ENCODE peak calls at places on chromosomes 1 and 21, in six cellular contexts. D, Z, W, C, Q and I are unnamed samples.

GRCh38 chr1:145714524-145715111 is 4.7 kb upstream of the CD160 start:
- DNase-seq in Z (no peak), Q (no peak), W (no peak), C (no peak), D (no peak), I (no peak)

GRCh38 chr1:180908084-180908765 is 4.5 kb upstream of the KIAA1614 start:
- DNase-seq in D (no peak), Z (no peak), Q (no peak), W (no peak), C (no peak), I (no peak)

GRCh38 chr21:16117331-16117730 is 387.5 kb downstream of the USP25 start:
- DNase-seq in D (no peak), Z (no peak), W (no peak), C (no peak), Q (no peak), I (no peak)

GRCh38 chr21:33071878-33072306 is 2.0 kb downstream of the OLIG1 start:
- DNase-seq in W (no peak), C (no peak), Q (no peak), Z (no peak), D (no peak), I (peak; percentile 26)

GRCh38 chr1:78792756-78793155 is 143.1 kb downstream of the IFI44 start:
- DNase-seq in Q (no peak), C (no peak), Z (no peak), D (no peak), W (no peak), I (no peak)

GRCh38 chr1:188314557-188315137 is 1485.9 kb downstream of the PLA2G4A start:
- DNase-seq in W (no peak), D (no peak), C (no peak), Z (no peak), Q (no peak), I (no peak)

GRCh38 chr1:89953929-89954328 is 41.0 kb upstream of the ZNF326 start:
- DNase-seq in C (no peak), Z (no peak), D (no peak), W (no peak), Q (no peak), I (no peak)

GRCh38 chr1:85314726-85315125 is 38.3 kb upstream of the BCL10 start:
- DNase-seq in C (no peak), Z (no peak), Q (no peak), W (no peak), D (no peak), I (no peak)

GRCh38 chr1:170536924-170537551 is 5.1 kb downstream of the GORAB start:
- DNase-seq in Q (no peak), W (no peak), C (no peak), D (no peak), Z (no peak), I (no peak)

GRCh38 chr1:206039046-206039929 is 13.7 kb upstream of the RHEX start:
- DNase-seq in C (no peak), Q (no peak), Z (no peak), W (no peak), D (no peak), I (no peak)

GRCh38 chr21:17460094-17460493 is 52.7 kb upstream of the CXADR start:
- DNase-seq in Z (no peak), C (no peak), W (no peak), Q (no peak), D (no peak), I (no peak)

GRCh38 chr1:158506369-158506987 is 34.5 kb downstream of the OR10R2 start:
- DNase-seq in Q (no peak), D (no peak), W (no peak), Z (no peak), C (no peak), I (no peak)

GRCh38 chr1:229567109-229567868 is 8.8 kb upstream of the ABCB10 start:
- DNase-seq in W (no peak), Z (no peak), C (no peak), Q (no peak), D (no peak), I (no peak)

GRCh38 chr1:39490596-39491145 is 765 bp upstream of the BMP8A start:
- DNase-seq in D (no peak), Q (no peak), W (peak; percentile 49), C (no peak), Z (no peak), I (no peak)

GRCh38 chr21:25960423-25960822 is 210.1 kb downstream of the APP start:
- DNase-seq in C (no peak), W (no peak), Q (no peak), Z (no peak), D (no peak), I (no peak)

GRCh38 chr1:2587071-2587859 is 688 bp downstream of the PRXL2B start:
- DNase-seq in Q (no peak), C (no peak), W (no peak), D (peak; percentile 93), Z (no peak), I (no peak)

GRCh38 chr1:2585318-2586092 is 1.1 kb upstream of the PRXL2B start:
- DNase-seq in D (peak; percentile 93), C (no peak), W (peak; percentile 74), Z (peak; percentile 88), Q (no peak), I (peak; percentile 88)

GRCh38 chr1:2587860-2588571 is 1.4 kb downstream of the PRXL2B start:
- DNase-seq in Q (no peak), W (no peak), D (peak; percentile 88), Z (no peak), C (no peak), I (peak; percentile 76)

GRCh38 chr1:2584822-2585317 is 1.7 kb upstream of the PRXL2B start:
- DNase-seq in Q (no peak), Z (no peak), D (no peak), W (no peak), C (no peak), I (no peak)

GRCh38 chr1:2586154-2587070 is at the start of gene PRXL2B:
- DNase-seq in Q (peak; percentile 94), Z (peak; percentile 100), D (peak; percentile 100), W (peak; percentile 97), C (peak; percentile 100), I (peak; percentile 100)
- TF ChIP-seq POLR2A in Q (peak; percentile 27), Z (no peak), D (peak; percentile 80), W (no peak), C (peak; percentile 78), I (peak; percentile 85)

GRCh38 chr1:234842726-234843641 is 233.0 kb upstream of the IRF2BP2 start:
- DNase-seq in D (peak; percentile 85), C (peak; percentile 57), Q (no peak), Z (no peak), W (peak; percentile 30), I (peak; percentile 34)
- TF ChIP-seq POLR2AphosphoS5 in D (peak; percentile 28), C (no peak), Q (no peak), Z (no peak), W (peak; percentile 77), I (no peak)

DNA sequence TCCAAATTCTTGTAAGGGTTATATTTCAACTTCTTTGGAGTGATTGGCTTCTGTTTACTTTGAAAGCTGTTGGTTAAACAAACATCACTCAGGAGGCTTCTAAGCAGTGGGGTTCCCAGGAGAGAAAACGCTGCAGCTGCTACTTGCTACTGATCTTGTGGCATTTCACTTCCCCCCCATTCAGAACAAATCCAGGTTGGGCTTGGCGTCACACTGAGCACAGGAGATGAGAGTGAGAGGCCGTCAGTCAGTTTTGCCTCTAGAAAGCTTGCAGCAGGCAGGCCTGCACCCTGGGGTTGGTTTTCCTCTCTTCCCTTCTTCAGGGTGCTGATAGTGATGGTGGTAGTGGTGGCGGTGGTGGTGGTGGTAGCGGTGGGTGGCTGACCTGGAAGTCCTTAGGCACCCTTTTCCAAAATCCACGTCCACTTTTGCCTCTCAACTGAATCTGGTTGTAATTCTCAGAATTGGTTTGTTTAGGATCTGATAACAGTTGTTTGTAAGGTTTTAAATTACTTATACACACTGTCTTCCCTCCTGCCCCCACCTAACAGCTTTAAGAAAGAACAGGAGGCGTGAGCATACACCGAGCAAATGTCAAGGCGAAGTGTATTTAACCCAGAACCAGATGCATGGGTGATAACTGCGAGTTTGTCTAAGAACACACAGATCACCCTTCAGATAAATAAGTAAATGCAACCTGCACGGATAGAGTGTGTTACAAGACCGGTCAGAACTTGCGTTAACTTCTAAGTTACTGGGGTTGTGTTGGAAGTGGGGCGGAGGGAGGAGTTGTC is 3.2 kb upstream of the PROX1 start:
- DNase-seq in D (no peak), Z (no peak), Q (no peak), C (no peak), W (no peak), I (no peak)
- TF ChIP-seq POLR2A in D (no peak), Z (no peak), Q (no peak), C (no peak), W (no peak), I (no peak)

GRCh38 chr1:172663726-172664125 is 4.8 kb downstream of the FASLG start:
- DNase-seq in W (no peak), Q (no peak), C (no peak), Z (no peak), D (no peak), I (no peak)

GRCh38 chr1:172661107-172661506 is 2.2 kb downstream of the FASLG start:
- DNase-seq in C (no peak), D (no peak), Z (no peak), W (no peak), Q (no peak), I (no peak)

GRCh38 chr1:172658871-172659453 is at the start of gene FASLG:
- DNase-seq in Q (no peak), D (no peak), Z (no peak), W (no peak), C (no peak), I (no peak)

GRCh38 chr1:172657586-172657985 is 1.3 kb upstream of the FASLG start:
- DNase-seq in C (no peak), Z (no peak), D (no peak), Q (no peak), W (no peak), I (no peak)

GRCh38 chr1:172662464-172663109 is 3.7 kb downstream of the FASLG start:
- DNase-seq in D (peak; percentile 90), Q (no peak), Z (no peak), C (no peak), W (peak; percentile 51), I (peak; percentile 63)
- TF ChIP-seq POLR2AphosphoS5 in D (no peak), Q (no peak), Z (no peak), C (no peak), W (no peak), I (no peak)

DNA sequence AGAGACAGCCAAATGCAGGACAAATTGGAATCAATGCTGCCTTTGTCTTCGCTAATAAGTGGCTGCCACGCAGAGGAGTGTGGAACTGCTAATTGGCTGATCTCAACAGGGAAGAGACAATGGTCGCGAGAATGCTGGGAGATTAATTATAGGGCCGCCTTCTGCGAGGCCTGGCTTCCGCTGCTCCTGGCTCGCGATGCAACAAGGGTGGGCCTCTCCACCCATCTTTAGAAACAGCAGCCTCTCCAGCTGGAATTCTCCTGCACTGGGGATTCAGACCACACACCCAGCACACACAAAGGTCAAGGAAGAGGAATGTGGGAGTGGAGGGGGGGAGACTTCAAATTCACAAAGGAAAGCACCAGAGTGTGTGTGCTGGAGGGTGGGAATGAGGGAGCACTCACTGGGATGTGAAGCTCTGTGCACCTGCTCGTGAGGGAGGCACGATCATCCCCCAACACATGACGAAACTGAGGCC is 200.7 kb upstream of the GRIK3 start:
- DNase-seq in W (no peak), D (no peak), Q (no peak), C (no peak), Z (no peak), I (no peak)
- TF ChIP-seq POLR2A in W (no peak), D (no peak), Q (no peak), C (no peak), Z (no peak), I (no peak)

GRCh38 chr1:183600136-183600535 is 9.9 kb upstream of the NCF2 start:
- DNase-seq in Z (no peak), D (no peak), C (no peak), Q (no peak), W (no peak), I (peak; percentile 74)
- TF ChIP-seq POLR2AphosphoS5 in Z (peak; percentile 42), D (no peak), C (no peak), Q (no peak), W (no peak), I (peak; percentile 67)

GRCh38 chr1:37556712-37557196 is at the start of gene DNALI1:
- DNase-seq in D (peak; percentile 79), Q (no peak), W (peak; percentile 27), Z (peak; percentile 96), C (peak; percentile 87), I (peak; percentile 92)
- TF ChIP-seq POLR2A in D (no peak), Q (no peak), W (no peak), Z (no peak), C (no peak), I (peak; percentile 52)